ENCODE peak calls at places on chromosomes 5 and 9, in seven cellular contexts. J, W, T, Z, M, S and G are unnamed samples.

GRCh38 chr9:32986971-32987370 is 14.5 kb downstream of the APTX start:
- DNase-seq in J (no peak), W (no peak), T (no peak), Z (no peak), M (no peak), S (no peak), G (no peak)

GRCh38 chr9:26166537-26166936 is 488.3 kb upstream of the TUSC1 start:
- DNase-seq in J (no peak), W (no peak), T (no peak), Z (no peak), M (no peak), S (no peak), G (no peak)

GRCh38 chr9:37801287-37801850 is 772 bp downstream of the DCAF10 start:
- DNase-seq in J (peak; percentile 12), W (no peak), T (peak; percentile 37), Z (peak; percentile 28), M (peak; percentile 78), S (peak; percentile 4), G (peak; percentile 55)

GRCh38 chr5:172188893-172189692 is 1.1 kb upstream of the STK10 start:
- DNase-seq in J (peak; percentile 73), W (no peak), T (peak; percentile 40), Z (no peak), M (peak; percentile 64), S (no peak), G (no peak)

GRCh38 chr5:167819406-167819805 is 472.0 kb upstream of the WWC1 start:
- DNase-seq in J (no peak), W (no peak), T (no peak), Z (no peak), M (no peak), S (no peak), G (peak; percentile 12)

GRCh38 chr5:172541119-172541763 is 86.9 kb upstream of the SH3PXD2B start:
- DNase-seq in J (no peak), W (no peak), T (no peak), Z (no peak), M (no peak), S (no peak), G (no peak)

GRCh38 chr9:129392093-129392541 is 214.1 kb upstream of the IER5L start:
- DNase-seq in J (no peak), W (no peak), T (peak; percentile 52), Z (no peak), M (peak; percentile 52), S (no peak), G (no peak)

GRCh38 chr9:81690251-81690851 is 1.0 kb upstream of the TLE1 start:
- DNase-seq in J (peak; percentile 33), W (no peak), T (peak; percentile 38), Z (peak; percentile 83), M (peak; percentile 83), S (no peak), G (no peak)

GRCh38 chr9:78626971-78627370 is 330.0 kb downstream of the PSAT1 start:
- DNase-seq in J (no peak), W (no peak), T (no peak), Z (no peak), M (no peak), S (no peak), G (no peak)

GRCh38 chr9:72661401-72662135 is 140.2 kb downstream of the TMC1 start:
- DNase-seq in J (peak; percentile 90), W (no peak), T (no peak), Z (peak; percentile 56), M (no peak), S (no peak), G (no peak)

GRCh38 chr9:134101623-134102149 is 33.9 kb upstream of the BRD3 start:
- DNase-seq in J (no peak), W (no peak), T (no peak), Z (no peak), M (no peak), S (no peak), G (no peak)

GRCh38 chr5:32143991-32144636 is 30.0 kb downstream of the GOLPH3 start:
- DNase-seq in J (peak; percentile 26), W (no peak), T (no peak), Z (no peak), M (no peak), S (no peak), G (no peak)

GRCh38 chr9:37984672-37985611 is 81.0 kb upstream of the SLC25A51 start:
- DNase-seq in J (peak; percentile 82), W (no peak), T (no peak), Z (peak; percentile 72), M (peak; percentile 59), S (no peak), G (no peak)

GRCh38 chr5:121949885-121950284 is 11.9 kb upstream of the SRFBP1 start:
- DNase-seq in J (peak; percentile 12), W (no peak), T (peak; percentile 39), Z (peak; percentile 50), M (no peak), S (no peak), G (no peak)

GRCh38 chr9:85723220-85723619 is 18.5 kb downstream of the AGTPBP1 start:
- DNase-seq in J (no peak), W (no peak), T (no peak), Z (no peak), M (no peak), S (peak; percentile 49), G (no peak)

GRCh38 chr9:98978231-98978681 is 34.5 kb downstream of the COL15A1 start:
- DNase-seq in J (no peak), W (no peak), T (peak; percentile 49), Z (no peak), M (no peak), S (no peak), G (no peak)

GRCh38 chr9:69019808-69020207 is 5.9 kb upstream of the PRKACG start:
- DNase-seq in J (no peak), W (no peak), T (no peak), Z (no peak), M (no peak), S (peak; percentile 14), G (no peak)

GRCh38 chr9:1231998-1232919 is 182.1 kb downstream of the DMRT2 start:
- DNase-seq in J (peak; percentile 18), W (peak; percentile 44), T (no peak), Z (peak; percentile 36), M (peak; percentile 81), S (no peak), G (no peak)

GRCh38 chr9:105054488-105054887 is 126.5 kb upstream of the ABCA1 start:
- DNase-seq in J (peak; percentile 77), W (no peak), T (no peak), Z (peak; percentile 69), M (no peak), S (no peak), G (no peak)

GRCh38 chr9:97468658-97469448 is 32.6 kb upstream of the TMOD1 start:
- DNase-seq in J (peak; percentile 38), W (peak; percentile 51), T (peak; percentile 84), Z (peak; percentile 84), M (peak; percentile 79), S (no peak), G (peak; percentile 69)